ENCODE peak calls at places on chromosomes 4 and X, in four cellular contexts. P is GM04504, B is germinal center, K is NCI-H187 treated with DMSO at 0.1 percent for 48 hours. C is an unnamed sample.

GRCh38 chr4:20618010-20618409 is 82.2 kb upstream of the PACRGL start:
- DNase-seq in P (no peak), B (no peak), K (no peak), C (no peak)

GRCh38 chrX:27599928-27600327 is 9.8 kb downstream of the DCAF8L2 start:
- DNase-seq in P (no peak), B (no peak), K (no peak), C (peak; percentile 12)

GRCh38 chr4:1401409-1402020 is 4.7 kb downstream of the NKX1-1 start:
- DNase-seq in P (no peak), B (no peak), K (no peak), C (no peak)

GRCh38 chrX:145751943-145752342 is 65.7 kb upstream of the SLITRK2 start:
- DNase-seq in P (no peak), B (no peak), K (no peak), C (peak; percentile 39)

GRCh38 chr4:99640676-99641075 is 17.0 kb downstream of the C4orf54 start:
- DNase-seq in P (no peak), B (no peak), K (no peak), C (no peak)

GRCh38 chrX:49754238-49754857 is 58.6 kb upstream of the PAGE1 start:
- DNase-seq in P (no peak), B (peak; percentile 14), K (no peak), C (peak; percentile 3)

GRCh38 chr4:41216294-41217019 is 2.1 kb upstream of the APBB2 start:
- DNase-seq in P (no peak), B (peak; percentile 88), K (peak; percentile 46), C (no peak)

GRCh38 chrX:106955004-106955772 is 35.0 kb downstream of the CLDN2 start:
- DNase-seq in P (no peak), B (no peak), K (no peak), C (no peak)

GRCh38 chr4:14783011-14783877 is 219.0 kb upstream of the CPEB2 start:
- DNase-seq in P (no peak), B (no peak), K (no peak), C (peak; percentile 85)

GRCh38 chrX:110293658-110294453 is 24.0 kb downstream of the AMMECR1 start:
- DNase-seq in P (no peak), B (no peak), K (no peak), C (no peak)

GRCh38 chr4:110196871-110197420 is 1.5 kb downstream of the ELOVL6 start:
- DNase-seq in P (no peak), B (peak; percentile 57), K (no peak), C (no peak)

GRCh38 chr4:88503344-88503743 is 20.2 kb downstream of the PYURF start:
- DNase-seq in P (no peak), B (no peak), K (no peak), C (no peak)

GRCh38 chrX:68945603-68946228 is 116.9 kb downstream of the EFNB1 start:
- DNase-seq in P (no peak), B (no peak), K (no peak), C (no peak)

GRCh38 chr4:18582841-18583240 is 561.3 kb upstream of the LCORL start:
- DNase-seq in P (no peak), B (no peak), K (no peak), C (no peak)

GRCh38 chr4:184769285-184769825 is 35.5 kb upstream of the CENPU start:
- DNase-seq in P (no peak), B (no peak), K (no peak), C (no peak)

GRCh38 chr4:83074086-83074704 is 39.2 kb downstream of the COPS4 start:
- DNase-seq in P (peak; percentile 67), B (peak; percentile 62), K (peak; percentile 42), C (peak; percentile 65)

GRCh38 chr4:6043843-6044242 is 25.6 kb upstream of the C4orf50 start:
- DNase-seq in P (no peak), B (no peak), K (no peak), C (no peak)

GRCh38 chr4:31088600-31089230 is 368.5 kb downstream of the PCDH7 start:
- DNase-seq in P (no peak), B (no peak), K (no peak), C (no peak)

GRCh38 chr4:164438321-164438720 is 315.6 kb upstream of the SMIM31 start:
- DNase-seq in P (no peak), B (no peak), K (no peak), C (no peak)

GRCh38 chr4:384311-385010 is 46.8 kb downstream of the ZNF141 start:
- DNase-seq in P (no peak), B (peak; percentile 49), K (no peak), C (no peak)

GRCh38 chr4:14294611-14295010 is 667.1 kb upstream of the BOD1L1 start:
- DNase-seq in P (no peak), B (no peak), K (no peak), C (peak; percentile 7)

GRCh38 chr4:4585012-4585670 is 43.3 kb upstream of the STX18 start:
- DNase-seq in P (peak; percentile 72), B (no peak), K (no peak), C (peak; percentile 49)

GRCh38 chr4:54322817-54323417 is 93.8 kb downstream of the PDGFRA start:
- DNase-seq in P (peak; percentile 32), B (peak; percentile 55), K (peak; percentile 33), C (peak; percentile 16)

GRCh38 chrX:9988762-9989161 is 21.6 kb downstream of the CLDN34 start:
- DNase-seq in P (no peak), B (no peak), K (no peak), C (no peak)

GRCh38 chrX:152733261-152733975 is at the start of the genes CSAG1 and MAGEA12:
- DNase-seq in P (no peak), B (no peak), K (peak; percentile 53), C (no peak)

GRCh38 chr4:139084425-139085093 is 69.0 kb downstream of the NOCT start:
- DNase-seq in P (no peak), B (peak; percentile 81), K (no peak), C (no peak)

GRCh38 chrX:26851981-26852380 is 611.2 kb downstream of the PPP4R3C start:
- DNase-seq in P (no peak), B (no peak), K (no peak), C (no peak)

GRCh38 chr4:141346144-141346543 is 125.4 kb downstream of the ZNF330 start:
- DNase-seq in P (peak; percentile 55), B (no peak), K (no peak), C (no peak)

GRCh38 chr4:26576171-26576829 is 7.6 kb upstream of the TBC1D19 start:
- DNase-seq in P (no peak), B (no peak), K (no peak), C (no peak)

GRCh38 chrX:14228611-14229010 is 198.9 kb upstream of the GEMIN8 start:
- DNase-seq in P (no peak), B (no peak), K (no peak), C (no peak)